ENCODE peak calls at places on chromosomes 1 and 21, in four cellular contexts. Y is OCI-LY7, T is right lobe of liver, S is thyroid gland. W is an unnamed sample. For H3K4me1, the result is how much of the 10 kb centered on the place peaks cover.

GRCh38 chr1:187715483-187715882 is 886.7 kb downstream of the PLA2G4A start:
- DNase-seq in S (no peak), T (no peak), Y (no peak), W (no peak)

GRCh38 chr1:55061706-55062321 is 22.5 kb downstream of the PCSK9 start:
- DNase-seq in T (no peak), S (no peak), Y (no peak), W (no peak)

GRCh38 chr1:86645866-86646647 is 58.3 kb upstream of the SH3GLB1 start:
- DNase-seq in S (no peak), Y (no peak), T (no peak), W (no peak)

GRCh38 chr1:228990906-228991569 is 255.8 kb downstream of the RHOU start:
- DNase-seq in Y (no peak), S (no peak), T (no peak), W (no peak)

GRCh38 chr1:29631361-29631760 is 395.0 kb downstream of the PTPRU start:
- DNase-seq in T (no peak), Y (no peak), S (no peak), W (no peak)

GRCh38 chr1:184982002-184982954 is 8.0 kb upstream of the NIBAN1 start:
- DNase-seq in S (peak), T (peak), Y (peak), W (peak)

GRCh38 chr1:236051107-236051885 is 13.6 kb downstream of the NID1 start:
- DNase-seq in Y (no peak), S (no peak), T (no peak), W (no peak)

GRCh38 chr1:23244362-23244761 is 27.1 kb upstream of the HTR1D start:
- DNase-seq in T (no peak), S (no peak), Y (no peak), W (no peak)

GRCh38 chr1:8113257-8114220 is 87.4 kb upstream of the ERRFI1 start:
- DNase-seq in S (no peak), T (no peak), Y (no peak), W (peak)

GRCh38 chr1:113190930-113191329 is 117.9 kb downstream of the LRIG2 start:
- DNase-seq in S (no peak), T (no peak), Y (no peak), W (no peak)

GRCh38 chr1:48966583-48966982 is 189.9 kb upstream of the BEND5 start:
- DNase-seq in Y (no peak), S (no peak), T (no peak), W (no peak)

GRCh38 chr1:225412803-225413338 is 15.0 kb downstream of the LBR start:
- DNase-seq in S (no peak), Y (no peak), T (peak), W (no peak)

DNA sequence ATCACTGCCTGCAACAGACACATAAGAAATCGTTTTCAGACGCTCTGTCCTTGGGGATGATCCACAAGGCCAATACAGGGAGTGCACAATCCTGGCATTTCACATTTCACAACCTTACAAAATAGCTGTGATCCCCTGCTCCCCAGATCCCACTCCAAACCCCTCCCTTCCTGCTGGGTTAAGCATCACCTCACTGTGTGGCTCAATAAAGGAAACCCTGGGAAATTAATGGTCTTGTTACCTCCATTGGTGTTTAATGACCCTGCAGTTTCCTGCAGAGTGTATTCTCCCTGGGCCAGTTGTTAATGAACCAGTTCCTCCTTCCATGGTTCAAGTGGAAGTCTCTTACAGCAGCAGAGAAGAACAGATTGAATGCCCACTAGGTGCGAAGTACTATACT is 334.7 kb downstream of the OMA1 start:
- DNase-seq in S (no peak), Y (no peak), T (no peak), W (no peak)
- H3K4me1 ChIP-seq in S (under half), Y (under half), T (under half), W (under half)

DNA sequence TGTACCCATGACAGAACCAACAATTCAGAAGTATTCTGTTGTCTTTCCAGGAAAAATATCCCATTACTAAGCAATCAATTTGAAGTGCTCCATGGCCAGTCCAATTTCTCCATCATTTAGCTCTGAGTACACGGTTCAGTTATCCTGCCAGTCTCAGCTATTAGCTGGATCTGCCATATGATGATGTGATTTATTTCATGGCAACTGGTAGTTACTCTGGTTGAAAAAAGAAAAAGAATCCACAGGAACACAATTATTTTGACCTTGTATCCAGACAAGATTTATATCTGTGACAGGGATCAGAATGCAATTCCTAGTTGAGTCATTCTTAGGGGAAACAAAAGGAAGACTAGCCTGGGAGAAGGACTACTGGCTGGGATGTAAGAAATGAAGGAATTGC is 70.6 kb upstream of the GORAB start:
- DNase-seq in S (no peak), T (no peak), Y (no peak), W (no peak)
- H3K4me3 ChIP-seq in S (no peak), T (no peak), Y (no peak), W (no peak)

DNA sequence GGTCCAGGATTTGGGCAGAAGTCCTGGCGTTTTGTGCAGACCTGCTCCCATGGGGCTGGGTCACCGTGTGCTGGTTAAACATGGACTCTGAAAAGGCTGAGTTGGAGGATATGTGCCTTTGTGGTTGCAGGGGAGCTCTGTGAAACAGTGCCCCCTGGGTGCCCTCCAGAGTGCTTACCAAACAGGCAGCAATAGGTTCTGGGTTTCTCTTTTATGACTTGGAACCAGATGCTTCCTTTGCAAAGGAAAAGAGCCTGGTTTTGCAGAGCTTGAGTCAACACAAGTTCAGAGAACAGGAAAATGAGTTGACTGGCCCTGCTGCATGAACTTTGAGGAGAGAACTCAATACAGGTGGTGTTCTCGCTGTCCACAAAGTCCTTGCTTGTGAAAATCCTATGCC is 288.9 kb downstream of the TM2D1 start:
- DNase-seq in T (no peak), Y (no peak), S (no peak), W (no peak)
- TF ChIP-seq CTCF in T (no peak), Y (peak), S (no peak), W (no peak)

DNA sequence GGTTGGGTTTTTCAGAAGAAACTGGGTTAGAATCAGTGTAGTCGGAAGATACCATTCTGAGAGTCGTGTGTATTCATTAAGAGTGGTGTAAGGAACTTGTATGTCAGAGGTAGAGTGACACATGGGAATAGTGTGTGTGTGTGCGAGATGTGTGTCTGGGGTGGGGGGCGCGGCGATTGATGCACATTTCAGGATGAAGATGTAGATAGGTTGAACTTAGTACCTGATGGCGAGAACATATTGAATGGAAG is 912 bp downstream of the SMG7 start:
- DNase-seq in T (no peak), S (no peak), Y (no peak), W (no peak)
- H3K4me1 ChIP-seq in T (under half), S (under half), Y (half or more), W (under half)

GRCh38 chr1:15796086-15796462 is 11.4 kb downstream of the UQCRHL start:
- DNase-seq in Y (no peak), T (no peak), S (no peak), W (no peak)

GRCh38 chr1:15802234-15802965 is 5.0 kb downstream of the UQCRHL start:
- DNase-seq in T (no peak), Y (no peak), S (no peak), W (no peak)

GRCh38 chr1:15799004-15799867 is 8.2 kb downstream of the UQCRHL start:
- DNase-seq in S (peak), T (peak), Y (no peak), W (peak)

GRCh38 chr1:15799928-15800835 is 7.3 kb downstream of the UQCRHL start:
- DNase-seq in T (peak), Y (no peak), S (peak), W (peak)

DNA sequence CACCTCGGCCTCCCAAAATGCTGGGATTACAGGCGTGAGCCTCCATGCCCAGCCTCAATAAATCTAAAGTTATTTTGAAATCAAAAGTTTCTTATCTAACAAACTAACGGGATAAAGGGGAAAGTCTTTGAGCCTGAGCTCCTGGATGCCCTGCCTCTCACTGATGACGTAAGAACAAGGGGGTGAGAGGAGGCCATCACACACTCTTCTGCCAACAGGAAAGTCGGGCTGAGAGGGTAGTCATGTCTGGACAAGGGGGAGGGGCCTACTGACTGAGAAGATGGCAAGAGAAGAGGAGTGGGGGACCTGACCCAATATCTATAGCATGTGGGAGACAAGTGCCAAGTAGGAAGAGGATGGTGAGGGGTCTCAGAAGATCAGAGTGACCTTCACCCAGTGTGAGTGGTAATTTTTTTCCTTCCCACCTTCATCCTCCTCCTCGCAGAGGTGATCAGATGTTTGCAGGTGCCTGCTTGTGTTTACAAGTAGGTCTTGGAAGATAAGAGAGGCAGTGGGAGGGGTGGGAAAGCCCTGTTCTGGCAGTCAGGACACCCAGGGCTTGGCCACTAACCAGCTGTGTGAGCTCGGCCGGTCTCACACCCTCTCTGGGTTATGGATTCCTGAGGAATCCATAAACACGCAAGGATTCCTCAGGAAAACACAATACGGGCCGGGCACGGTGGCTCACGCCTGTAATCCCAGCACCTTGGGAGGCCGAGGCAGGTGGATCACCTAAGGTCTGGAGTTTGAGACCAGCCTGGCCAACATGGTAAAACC is 9.6 kb downstream of the UQCRHL start:
- DNase-seq in Y (no peak), T (no peak), S (no peak), W (no peak)
- H3K4me3 ChIP-seq in Y (no peak), T (no peak), S (no peak), W (no peak)

GRCh38 chr21:36852864-36853263 is 113.6 kb downstream of the HLCS start:
- DNase-seq in T (no peak), Y (no peak), S (no peak), W (no peak)

GRCh38 chr21:36856643-36857042 is 109.8 kb downstream of the HLCS start:
- DNase-seq in Y (no peak), S (no peak), T (no peak), W (no peak)

GRCh38 chr21:36852293-36852692 is 114.2 kb downstream of the HLCS start:
- DNase-seq in S (no peak), Y (no peak), T (no peak), W (no peak)

GRCh38 chr21:36851121-36851520 is 115.3 kb downstream of the HLCS start:
- DNase-seq in T (no peak), S (no peak), Y (no peak), W (no peak)

GRCh38 chr21:36854391-36854790 is 112.1 kb downstream of the HLCS start:
- DNase-seq in Y (peak), T (no peak), S (no peak), W (no peak)
- TF ChIP-seq CTCF in Y (peak), T (peak), S (peak), W (peak)

GRCh38 chr1:85342177-85342576 is 65.7 kb upstream of the BCL10 start:
- DNase-seq in T (no peak), S (no peak), Y (no peak), W (no peak)
- H3K4me1 ChIP-seq in T (under half), S (under half), Y (under half), W (under half)

GRCh38 chr1:203628997-203629508 is 2.4 kb downstream of the ATP2B4 start:
- DNase-seq in Y (peak), T (no peak), S (no peak), W (no peak)
- H3K4me3 ChIP-seq in Y (peak), T (peak), S (peak), W (peak)

DNA sequence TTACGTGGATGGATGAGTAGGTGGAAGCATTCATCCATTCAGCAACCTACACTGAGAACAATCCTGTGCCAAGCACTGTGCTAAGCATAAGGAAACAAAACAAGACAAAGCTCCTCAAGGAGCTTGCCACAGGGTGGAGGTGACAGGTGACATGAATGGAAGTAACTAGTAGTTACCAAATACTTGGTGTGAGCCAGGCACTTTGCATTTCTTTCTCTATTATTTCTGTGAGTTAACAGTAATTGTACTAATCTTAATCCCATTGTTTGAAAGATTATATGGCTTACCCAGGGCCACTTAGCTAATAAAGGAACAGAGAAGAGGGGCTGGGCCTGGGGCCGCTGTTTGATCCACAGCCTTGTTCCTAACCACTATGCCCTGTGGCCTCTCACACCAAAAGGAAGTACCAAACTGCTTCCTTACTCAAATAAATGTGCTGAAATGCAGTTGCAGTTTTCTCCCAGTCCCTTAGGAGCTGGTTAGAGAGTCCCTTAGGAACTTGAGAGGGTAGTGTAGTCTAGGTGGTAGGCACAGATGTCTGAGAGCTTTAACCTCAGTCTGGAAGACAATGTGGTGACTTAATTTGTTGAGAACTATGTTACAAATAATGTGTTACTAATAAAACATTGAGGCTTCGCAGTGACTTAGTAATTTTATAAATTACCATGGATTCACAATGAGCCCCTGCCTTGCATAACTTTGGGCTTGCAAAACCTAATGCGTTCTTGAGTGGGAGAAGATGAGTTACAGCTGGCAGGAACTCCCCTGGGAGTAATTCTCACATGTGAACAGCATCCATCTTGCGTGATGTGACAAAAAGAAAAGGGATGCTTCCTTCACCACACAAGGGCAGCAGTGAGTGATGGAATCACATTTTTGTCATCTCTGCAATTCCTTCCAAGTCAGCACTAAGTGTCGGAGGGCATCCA is 69.8 kb downstream of the MPZL1 start:
- DNase-seq in S (no peak), T (no peak), Y (no peak), W (no peak)
- TF ChIP-seq CTCF in S (no peak), T (no peak), Y (no peak), W (no peak)

DNA sequence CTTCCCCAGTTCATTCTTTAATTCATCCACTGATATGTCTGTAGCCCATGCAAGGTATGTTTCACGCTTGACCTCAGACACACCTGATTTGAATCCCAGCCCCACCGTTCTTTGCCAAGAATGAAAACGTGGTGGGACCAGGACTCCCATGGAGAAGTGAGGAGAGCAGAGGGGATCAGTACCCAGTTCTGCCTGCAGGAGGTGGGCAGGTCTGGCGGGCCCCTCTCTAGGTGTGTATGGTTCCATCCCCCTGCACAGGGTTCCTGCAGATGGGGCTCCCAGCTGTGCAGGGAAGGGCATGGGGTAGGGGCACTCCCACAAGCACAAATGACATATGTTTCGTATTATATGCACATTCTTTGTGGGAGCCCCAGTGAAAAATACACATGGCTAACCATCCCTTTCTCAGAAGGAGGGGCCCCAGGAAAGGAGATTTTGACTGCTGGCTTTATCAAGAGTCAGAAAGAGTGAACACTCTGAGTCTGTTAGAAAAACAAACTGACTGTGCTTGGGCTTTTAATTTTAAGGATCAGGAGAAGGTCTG is 144.6 kb downstream of the PLPP3 start:
- DNase-seq in T (no peak), Y (peak), S (peak), W (no peak)
- H3K4me1 ChIP-seq in T (under half), Y (under half), S (under half), W (under half)